ENCODE peak calls at places on chromosome 15, in five cellular contexts. Y is endodermal cell, E is thoracic aorta, I is mesendoderm, C is HCT116. R is an unnamed sample.

GRCh38 chr15:66842710-66843441 is 140.8 kb downstream of the SMAD6 start:
- DNase-seq in Y (peak; percentile 76), E (peak; percentile 46), C (no peak), I (peak; percentile 96), R (peak; percentile 50)

GRCh38 chr15:75198560-75199346 is 2.9 kb upstream of the C15orf39 start:
- DNase-seq in I (peak; percentile 61), E (no peak), Y (peak; percentile 72), C (peak; percentile 54), R (peak; percentile 44)

GRCh38 chr15:87829651-87830050 is 426.9 kb downstream of the NTRK3 start:
- DNase-seq in I (peak; percentile 3), C (no peak), E (no peak), Y (no peak), R (no peak)

GRCh38 chr15:51750942-51751686 is at the start of gene TMOD2:
- DNase-seq in E (no peak), C (no peak), I (peak; percentile 44), Y (peak; percentile 83), R (peak; percentile 57)

GRCh38 chr15:75214293-75215096 is 12.8 kb downstream of the C15orf39 start:
- DNase-seq in Y (no peak), E (no peak), C (no peak), I (no peak), R (no peak)

GRCh38 chr15:68782589-68783161 is 38.0 kb downstream of the ANP32A start:
- DNase-seq in Y (peak; percentile 29), I (no peak), E (no peak), C (no peak), R (no peak)

GRCh38 chr15:80607288-80607980 is 87.7 kb upstream of the ABHD17C start:
- DNase-seq in E (no peak), Y (no peak), C (no peak), I (no peak), R (no peak)

GRCh38 chr15:79179597-79179996 is 89.0 kb upstream of the RASGRF1 start:
- DNase-seq in C (no peak), I (no peak), E (no peak), Y (no peak), R (no peak)

GRCh38 chr15:91302588-91303439 is 202.8 kb downstream of the SV2B start:
- DNase-seq in C (peak; percentile 51), E (no peak), I (peak; percentile 81), Y (peak; percentile 78), R (peak; percentile 78)

GRCh38 chr15:72866086-72866646 is 82.6 kb upstream of the ADPGK start:
- DNase-seq in E (no peak), C (no peak), I (no peak), Y (no peak), R (peak; percentile 57)

GRCh38 chr15:29854413-29854812 is 32.1 kb upstream of the TJP1 start:
- DNase-seq in E (no peak), Y (no peak), I (no peak), C (no peak), R (peak; percentile 38)

GRCh38 chr15:40857601-40858351 is 13.9 kb downstream of the SPINT1 start:
- DNase-seq in Y (peak; percentile 97), E (peak; percentile 39), I (peak; percentile 85), C (no peak), R (peak; percentile 94)
- H3K27ac ChIP-seq in Y (no peak overlapping the region), E (no peak overlapping the region), I (no peak overlapping the region), C (peak overlapping the region; percentile 52), R (peak overlapping the region; percentile 12)

DNA sequence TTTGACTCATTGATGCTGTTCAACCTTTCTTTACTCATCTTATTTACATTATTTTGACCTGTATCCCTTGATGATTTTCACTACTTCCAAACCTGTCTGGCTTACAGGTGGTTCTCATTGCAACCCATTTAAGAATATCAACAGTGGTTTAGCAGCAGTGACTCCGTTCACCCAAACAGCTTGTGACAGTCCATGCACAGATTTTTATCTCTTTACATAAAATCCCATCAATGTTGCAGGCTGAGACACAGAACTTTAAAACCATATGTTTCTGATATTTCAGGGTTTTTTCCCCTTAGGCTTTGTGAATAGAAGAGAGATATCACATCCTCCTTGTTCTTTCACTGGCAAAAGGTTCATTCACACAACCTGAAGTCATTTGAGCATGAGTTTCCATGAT is 149.1 kb upstream of the CDIN1 start:
- DNase-seq in C (no peak), E (no peak), Y (no peak), I (no peak), R (no peak)
- H3K27ac ChIP-seq in C (no peak overlapping the region), E (no peak overlapping the region), Y (no peak overlapping the region), I (no peak overlapping the region), R (no peak overlapping the region)

GRCh38 chr15:98943609-98944111 is 63.9 kb downstream of the PGPEP1L start:
- DNase-seq in I (peak; percentile 7), Y (no peak), E (no peak), C (no peak), R (no peak)
- H3K27ac ChIP-seq in I (no peak overlapping the region), Y (no peak overlapping the region), E (peak overlapping the region; percentile 89), C (no peak overlapping the region), R (no peak overlapping the region)

GRCh38 chr15:55991841-55992768 is 1.3 kb downstream of the NEDD4 start:
- DNase-seq in I (no peak), Y (no peak), C (no peak), E (no peak), R (no peak)
- H3K27ac ChIP-seq in I (no peak overlapping the region), Y (no peak overlapping the region), C (no peak overlapping the region), E (peak overlapping the region; percentile 94), R (no peak overlapping the region)

GRCh38 chr15:60529332-60529731 is 50.4 kb upstream of the ICE2 start:
- DNase-seq in E (no peak), I (no peak), C (no peak), Y (no peak), R (no peak)
- H3K27ac ChIP-seq in E (no peak overlapping the region), I (no peak overlapping the region), C (no peak overlapping the region), Y (no peak overlapping the region), R (no peak overlapping the region)

GRCh38 chr15:48925714-48926223 is 38.0 kb downstream of the SHC4 start:
- DNase-seq in E (no peak), C (peak; percentile 91), I (peak; percentile 86), Y (no peak), R (peak; percentile 83)

GRCh38 chr15:48922046-48922445 is 41.7 kb downstream of the SHC4 start:
- DNase-seq in I (no peak), Y (no peak), E (no peak), C (no peak), R (no peak)

GRCh38 chr15:48928877-48929538 is 34.7 kb downstream of the SHC4 start:
- DNase-seq in E (no peak), I (no peak), Y (no peak), C (no peak), R (no peak)

GRCh38 chr15:48927181-48927580 is 36.5 kb downstream of the SHC4 start:
- DNase-seq in Y (no peak), C (no peak), E (no peak), I (no peak), R (no peak)

GRCh38 chr15:48924528-48925393 is 39.0 kb downstream of the SHC4 start:
- DNase-seq in Y (no peak), I (no peak), E (no peak), C (no peak), R (no peak)
- H3K27ac ChIP-seq in Y (no peak overlapping the region), I (no peak overlapping the region), E (no peak overlapping the region), C (no peak overlapping the region), R (no peak overlapping the region)

GRCh38 chr15:40305281-40305680 is 2.5 kb downstream of the PLCB2 start:
- DNase-seq in Y (no peak), C (no peak), E (no peak), I (no peak), R (no peak)

GRCh38 chr15:40307421-40308165 is at the start of gene PLCB2:
- DNase-seq in E (no peak), I (peak; percentile 72), C (no peak), Y (peak; percentile 83), R (no peak)

GRCh38 chr15:40308844-40309189 is 1.1 kb upstream of the PLCB2 start:
- DNase-seq in I (peak; percentile 60), E (no peak), C (no peak), Y (no peak), R (no peak)

GRCh38 chr15:40306371-40306770 is 1.4 kb downstream of the PLCB2 start:
- DNase-seq in Y (no peak), C (no peak), E (no peak), I (no peak), R (no peak)

DNA sequence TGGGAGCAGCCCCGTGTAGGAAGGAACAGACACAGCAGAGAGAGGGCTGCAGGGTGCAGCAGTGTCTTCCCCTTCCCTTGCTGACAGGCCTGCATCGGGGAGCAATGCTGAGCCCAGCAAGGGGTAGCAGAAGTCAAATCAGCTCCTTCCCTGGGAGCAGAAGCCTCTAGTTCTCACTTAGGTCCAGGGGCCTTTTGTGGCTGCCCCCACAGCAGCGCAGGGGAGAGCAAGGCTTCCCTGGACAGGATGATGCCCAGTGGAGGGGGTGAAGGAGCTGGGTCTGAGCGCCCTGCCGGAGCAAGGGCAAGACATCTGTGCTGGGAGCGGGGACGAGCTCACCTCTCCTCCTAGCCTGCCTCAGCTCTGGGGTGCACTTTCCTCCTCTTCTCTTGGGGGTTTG is 827 bp downstream of the PLCB2 start:
- DNase-seq in C (no peak), Y (no peak), E (no peak), I (no peak), R (no peak)
- H3K27ac ChIP-seq in C (no peak overlapping the region), Y (no peak overlapping the region), E (no peak overlapping the region), I (no peak overlapping the region), R (no peak overlapping the region)

DNA sequence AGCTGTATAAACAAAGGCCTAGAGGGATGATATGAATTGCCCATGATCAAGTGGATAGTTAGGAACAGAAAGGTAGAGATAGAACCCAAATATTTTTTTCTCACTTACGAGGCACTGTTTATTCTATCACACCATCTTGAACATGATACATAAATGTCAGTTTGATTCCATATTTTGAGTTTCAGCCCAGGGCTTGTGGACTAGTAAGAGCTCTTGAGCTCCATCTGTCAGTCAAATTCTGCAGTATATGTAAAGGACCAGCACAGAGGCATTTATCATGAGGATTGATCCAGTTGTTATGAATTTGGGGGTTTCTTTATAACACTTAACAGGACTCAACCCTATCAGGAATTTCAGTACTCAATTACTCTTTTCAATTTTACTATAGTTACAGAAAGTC is 4.8 kb downstream of the SLC27A2 start:
- DNase-seq in I (no peak), C (no peak), E (no peak), Y (no peak), R (no peak)
- H3K27ac ChIP-seq in I (no peak overlapping the region), C (no peak overlapping the region), E (no peak overlapping the region), Y (no peak overlapping the region), R (no peak overlapping the region)

GRCh38 chr15:70257573-70258220 is 160.0 kb upstream of the TLE3 start:
- DNase-seq in I (no peak), C (no peak), E (no peak), Y (no peak), R (no peak)

GRCh38 chr15:70260096-70260495 is 162.4 kb upstream of the TLE3 start:
- DNase-seq in I (no peak), C (no peak), E (no peak), Y (no peak), R (no peak)

GRCh38 chr15:70259640-70260066 is 161.9 kb upstream of the TLE3 start:
- DNase-seq in E (no peak), Y (peak; percentile 80), I (peak; percentile 74), C (no peak), R (no peak)

GRCh38 chr15:70258369-70259029 is 160.8 kb upstream of the TLE3 start:
- DNase-seq in I (no peak), E (no peak), C (no peak), Y (no peak), R (no peak)

GRCh38 chr15:70259030-70259424 is 161.3 kb upstream of the TLE3 start:
- DNase-seq in E (no peak), I (peak; percentile 40), C (no peak), Y (no peak), R (no peak)
- H3K27ac ChIP-seq in E (no peak overlapping the region), I (no peak overlapping the region), C (no peak overlapping the region), Y (peak overlapping the region; percentile 49), R (no peak overlapping the region)